ENCODE peak calls at places on chromosomes 13 and 19, in ten cellular contexts. J is BJ; Z is activated gamma-delta T cell treated with anti-CD3 and anti-CD28 coated beads, Interleukin-2, amount 50 U/mL, for 16 hours; O is AG04450; U is GM13977; S is T-cell; L is naive thymus-derived CD4-positive, alpha-beta T cell; F is hepatic stellate cell; V is NCI-H82; Y is midbrain. E is an unnamed sample.

GRCh38 chr13:45472171-45472705 is 7.5 kb downstream of the COG3 start:
- DNase-seq in V (no peak), S (no peak), F (no peak), L (no peak), Y (no peak), U (no peak), J (no peak), O (no peak), Z (no peak), E (no peak)

GRCh38 chr19:13022111-13022858 is 27.0 kb downstream of the NFIX start:
- DNase-seq in F (peak), Z (no peak), O (peak), L (no peak), V (no peak), S (no peak), J (no peak), U (peak), Y (no peak), E (no peak)

GRCh38 chr19:1245884-1246816 is 2.2 kb upstream of the MIDN start:
- DNase-seq in Y (no peak), F (no peak), O (no peak), U (no peak), J (no peak), S (no peak), V (peak), Z (no peak), L (no peak), E (no peak)

GRCh38 chr13:100333141-100333540 is 244.2 kb downstream of the PCCA start:
- DNase-seq in O (no peak), V (peak), Y (no peak), S (no peak), U (no peak), L (no peak), Z (no peak), F (no peak), J (no peak), E (no peak)

GRCh38 chr13:30880151-30880551 is 25.9 kb upstream of the MEDAG start:
- DNase-seq in J (no peak), F (no peak), U (no peak), O (no peak), Z (no peak), Y (no peak), S (no peak), V (no peak), L (no peak), E (no peak)

GRCh38 chr13:30832377-30832776 is 73.7 kb upstream of the MEDAG start:
- DNase-seq in V (no peak), U (no peak), Y (no peak), F (no peak), L (no peak), O (no peak), Z (no peak), J (no peak), S (no peak), E (no peak)

GRCh38 chr13:110882972-110883371 is 31.9 kb downstream of the ANKRD10 start:
- DNase-seq in L (no peak), O (no peak), J (no peak), U (no peak), Y (no peak), Z (no peak), F (no peak), S (no peak), V (no peak), E (no peak)

GRCh38 chr13:46278474-46278873 is 66.7 kb downstream of the LRRC63 start:
- DNase-seq in Y (no peak), J (no peak), F (no peak), V (peak), Z (no peak), U (no peak), L (no peak), S (no peak), O (no peak), E (no peak)

GRCh38 chr13:107642841-107643240 is 572.5 kb downstream of the LIG4 start:
- DNase-seq in Z (no peak), J (no peak), L (no peak), O (peak), S (no peak), V (peak), F (no peak), Y (no peak), U (no peak), E (no peak)

E was measured in CD4-positive, alpha-beta memory T cell.